ENCODE peak calls at places on chromosomes 5 and 9, in five cellular contexts. C is stomach, D is AG04449, A is SK-MEL-5, N is HT-29. W is an unnamed sample.

GRCh38 chr5:150057996-150058395 is 28.4 kb downstream of the CSF1R start:
- DNase-seq in D (no peak), A (no peak), N (no peak), C (no peak), W (no peak)

GRCh38 chr5:136001531-136001930 is 27.3 kb upstream of the TGFBI start:
- DNase-seq in D (no peak), N (no peak), A (no peak), C (no peak), W (no peak)

GRCh38 chr9:11893331-11893730 is 799.9 kb upstream of the TYRP1 start:
- DNase-seq in N (no peak), A (no peak), D (no peak), C (no peak), W (no peak)

GRCh38 chr5:139470821-139471300 is at the start of gene SMIM33:
- DNase-seq in N (no peak), D (no peak), A (no peak), C (peak; percentile 36), W (no peak)

GRCh38 chr9:29556746-29557145 is 1983.5 kb upstream of the C9orf72 start:
- DNase-seq in C (no peak), N (no peak), D (no peak), A (no peak), W (no peak)

GRCh38 chr9:15735083-15735974 is 182.5 kb downstream of the CCDC171 start:
- DNase-seq in C (no peak), D (peak; percentile 83), A (no peak), N (no peak), W (peak; percentile 83)

GRCh38 chr5:65800775-65801174 is 78.8 kb downstream of the NLN start:
- DNase-seq in N (no peak), C (no peak), D (no peak), A (no peak), W (no peak)

GRCh38 chr5:141973871-141974595 is 5.1 kb downstream of the RNF14 start:
- DNase-seq in C (no peak), A (no peak), D (peak; percentile 49), N (no peak), W (no peak)

GRCh38 chr9:83570359-83570758 is 32.2 kb upstream of the FRMD3 start:
- DNase-seq in N (no peak), C (no peak), D (peak; percentile 26), A (no peak), W (no peak)

GRCh38 chr5:181088289-181088688 is 42.7 kb downstream of the OR2V1 start:
- DNase-seq in N (peak; percentile 63), A (no peak), D (no peak), C (no peak), W (no peak)

W was measured in HS-27A.